ENCODE peak calls at places on chromosomes 2 and 18, in nine cellular contexts. A, U, I, E, Y, T, V, M and R are unnamed samples.

GRCh38 chr2:230416061-230416721 is at the start of gene SP100:
- DNase-seq in A (peak), U (no peak), I (peak), E (peak), Y (no peak), T (no peak), V (peak), M (peak), R (no peak)

GRCh38 chr2:60957643-60958042 is 59.9 kb upstream of the PEX13 start:
- DNase-seq in A (no peak), U (no peak), I (no peak), E (no peak), Y (no peak), T (no peak), V (no peak), M (no peak), R (no peak)

GRCh38 chr18:54240629-54241107 is 16.2 kb upstream of the MBD2 start:
- DNase-seq in A (peak), U (no peak), I (peak), E (no peak), Y (no peak), T (no peak), V (no peak), M (peak), R (no peak)

GRCh38 chr2:177887722-177888121 is 184.9 kb downstream of the PDE11A start:
- DNase-seq in A (no peak), U (no peak), I (no peak), E (no peak), Y (no peak), T (no peak), V (no peak), M (no peak), R (no peak)

GRCh38 chr2:38824906-38825305 is 46.9 kb downstream of the GEMIN6 start:
- DNase-seq in A (no peak), U (no peak), I (no peak), E (no peak), Y (no peak), T (no peak), V (no peak), M (no peak), R (no peak)

GRCh38 chr2:146850746-146851145 is 994.1 kb upstream of the ACVR2A start:
- DNase-seq in A (no peak), U (peak), I (peak), E (no peak), Y (no peak), T (no peak), V (no peak), M (no peak), R (no peak)

GRCh38 chr2:233072838-233073237 is 12.7 kb downstream of the INPP5D start:
- DNase-seq in A (no peak), U (no peak), I (no peak), E (no peak), Y (no peak), T (no peak), V (no peak), M (no peak), R (no peak)

GRCh38 chr2:235343869-235344268 is 150.0 kb upstream of the AGAP1 start:
- DNase-seq in A (peak), U (no peak), I (peak), E (no peak), Y (no peak), T (no peak), V (no peak), M (peak), R (no peak)

GRCh38 chr2:120862254-120863172 is 126.8 kb downstream of the GLI2 start:
- DNase-seq in A (no peak), U (peak), I (no peak), E (no peak), Y (no peak), T (no peak), V (no peak), M (no peak), R (no peak)

GRCh38 chr2:120436460-120436739 is 90.5 kb downstream of the INHBB start:
- DNase-seq in A (peak), U (no peak), I (no peak), E (no peak), Y (no peak), T (peak), V (peak), M (no peak), R (no peak)

GRCh38 chr2:188478724-188479123 is 187.1 kb downstream of the GULP1 start:
- DNase-seq in A (no peak), U (peak), I (no peak), E (no peak), Y (no peak), T (no peak), V (no peak), M (no peak), R (no peak)

GRCh38 chr18:28494151-28494550 is 317.2 kb upstream of the CDH2 start:
- DNase-seq in A (peak), U (no peak), I (peak), E (no peak), Y (no peak), T (no peak), V (no peak), M (no peak), R (no peak)

GRCh38 chr2:195710407-195710806 is 53.4 kb downstream of the SLC39A10 start:
- DNase-seq in A (peak), U (no peak), I (peak), E (no peak), Y (no peak), T (no peak), V (no peak), M (peak), R (no peak)

GRCh38 chr2:151840216-151840691 is 12.0 kb upstream of the ARL5A start:
- DNase-seq in A (no peak), U (no peak), I (no peak), E (no peak), Y (no peak), T (no peak), V (no peak), M (no peak), R (no peak)

GRCh38 chr2:218908721-218909619 is 28.3 kb downstream of the WNT10A start:
- DNase-seq in A (peak), U (peak), I (peak), E (peak), Y (peak), T (peak), V (peak), M (peak), R (peak)

GRCh38 chr2:37558622-37559021 is 112.8 kb downstream of the CDC42EP3 start:
- DNase-seq in A (no peak), U (no peak), I (no peak), E (no peak), Y (no peak), T (no peak), V (no peak), M (no peak), R (no peak)

GRCh38 chr2:223247136-223247535 is 195.1 kb downstream of the KCNE4 start:
- DNase-seq in A (peak), U (no peak), I (peak), E (no peak), Y (peak), T (no peak), V (no peak), M (peak), R (no peak)

GRCh38 chr2:200467806-200468686 is 41.8 kb downstream of the KCTD18 start:
- DNase-seq in A (no peak), U (no peak), I (no peak), E (peak), Y (no peak), T (no peak), V (no peak), M (no peak), R (no peak)

GRCh38 chr2:138829326-138829725 is 49.1 kb upstream of the NXPH2 start:
- DNase-seq in A (no peak), U (peak), I (peak), E (peak), Y (peak), T (peak), V (no peak), M (peak), R (no peak)
- TF ChIP-seq CTCF in A (peak), U (peak), I (peak), E (peak), Y (peak), T (peak), V (peak), M (no peak), R (peak)

GRCh38 chr18:73840319-73841065 is 307.1 kb downstream of the FBXO15 start:
- DNase-seq in A (no peak), U (no peak), I (no peak), E (no peak), Y (peak), T (no peak), V (no peak), M (no peak), R (no peak)

GRCh38 chr18:73839441-73839840 is 308.2 kb downstream of the FBXO15 start:
- DNase-seq in A (no peak), U (no peak), I (no peak), E (no peak), Y (no peak), T (no peak), V (no peak), M (no peak), R (no peak)

GRCh38 chr18:73842795-73843394 is 304.7 kb downstream of the FBXO15 start:
- DNase-seq in A (peak), U (peak), I (peak), E (peak), Y (peak), T (peak), V (no peak), M (peak), R (peak)

GRCh38 chr18:73841661-73842060 is 306.0 kb downstream of the FBXO15 start:
- DNase-seq in A (no peak), U (no peak), I (peak), E (no peak), Y (no peak), T (no peak), V (no peak), M (no peak), R (no peak)
- TF ChIP-seq CTCF in A (peak), U (peak), I (peak), E (no peak), Y (peak), T (peak), V (peak), M (no peak), R (no peak)

DNA sequence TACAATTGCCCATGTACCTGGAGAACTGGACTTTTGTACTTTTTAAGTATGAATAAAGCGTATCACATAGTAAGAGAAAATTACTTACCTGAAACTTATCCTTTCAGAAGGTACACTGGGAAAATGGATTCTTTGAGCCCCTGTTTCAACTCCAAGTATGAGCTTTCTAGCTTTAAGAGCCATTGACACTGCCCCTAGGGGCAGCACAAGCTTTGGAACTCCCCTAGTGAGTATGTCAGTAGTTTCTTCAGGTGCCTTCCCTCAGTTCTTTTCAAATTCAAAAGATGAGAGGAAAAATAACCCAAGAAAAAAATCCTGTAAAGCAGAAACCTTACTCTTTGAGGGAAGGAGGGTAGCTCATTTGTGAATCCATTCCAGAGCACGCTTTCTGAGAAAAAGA is 124.1 kb downstream of the MEMO1 start:
- DNase-seq in A (no peak), U (peak), I (peak), E (no peak), Y (peak), T (peak), V (no peak), M (no peak), R (no peak)
- TF ChIP-seq CTCF in A (peak), U (peak), I (peak), E (no peak), Y (peak), T (peak), V (peak), M (no peak), R (peak)

DNA sequence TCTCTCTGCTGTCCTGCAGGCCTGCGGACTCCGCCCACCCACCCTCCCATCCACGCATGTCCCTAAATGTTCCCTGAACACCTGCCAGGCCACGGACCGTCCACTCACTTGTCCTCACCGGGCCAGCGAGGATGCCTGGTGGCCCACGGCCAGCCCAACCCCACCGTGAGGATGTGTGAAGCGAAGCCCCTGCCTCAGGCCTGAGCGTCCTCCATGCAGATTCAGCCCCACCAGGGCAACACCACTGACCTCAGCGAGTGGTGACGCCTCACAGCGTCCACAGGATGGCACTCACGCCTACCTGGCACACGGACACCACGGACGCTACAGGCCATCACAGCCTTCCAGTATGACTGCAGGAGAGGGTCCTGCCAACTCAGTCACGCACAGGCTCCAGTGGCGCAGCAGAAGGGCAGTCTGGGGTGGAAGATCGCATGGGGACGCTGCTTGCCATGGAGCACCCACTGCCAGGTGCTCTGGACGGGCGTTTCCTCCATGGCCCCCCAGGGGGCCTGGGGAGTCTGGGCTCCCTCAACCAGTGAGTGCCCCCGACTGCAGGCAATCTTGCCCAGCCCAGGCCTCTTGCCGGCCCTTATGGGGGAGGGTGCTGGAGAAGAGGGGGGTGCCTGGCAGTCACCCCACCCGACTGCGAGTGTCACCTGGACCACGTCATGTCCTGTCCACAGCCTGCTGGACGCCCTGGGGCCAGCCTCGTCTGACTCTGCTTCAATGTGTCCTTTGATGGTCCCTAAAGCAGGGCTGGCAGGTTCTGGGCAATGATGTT is 25.4 kb downstream of the HDAC4 start:
- DNase-seq in A (no peak), U (no peak), I (no peak), E (no peak), Y (peak), T (no peak), V (no peak), M (no peak), R (no peak)
- TF ChIP-seq CTCF in A (peak), U (no peak), I (no peak), E (no peak), Y (peak), T (peak), V (no peak), M (no peak), R (no peak)

DNA sequence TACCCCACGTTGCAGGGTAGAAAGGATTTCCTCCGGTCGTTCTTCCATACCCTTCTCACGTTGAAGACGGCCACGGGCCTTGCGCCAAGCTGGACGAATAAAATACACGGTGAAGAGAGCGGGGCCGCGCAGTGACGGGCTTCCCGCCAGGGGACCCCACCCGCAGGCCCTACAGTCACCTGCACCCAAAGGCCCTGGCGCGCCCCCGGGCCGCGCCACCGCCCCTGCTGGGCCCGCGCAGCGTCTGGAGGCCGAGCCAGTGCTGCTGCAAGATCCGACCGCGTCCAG is 199 bp downstream of the FBXO15 start:
- DNase-seq in A (no peak), U (no peak), I (no peak), E (no peak), Y (no peak), T (no peak), V (no peak), M (no peak), R (no peak)
- TF ChIP-seq CTCF in A (no peak), U (no peak), I (no peak), E (no peak), Y (no peak), T (no peak), V (no peak), M (no peak), R (no peak)

GRCh38 chr2:207768891-207769596 is 662 bp downstream of the FZD5 start:
- DNase-seq in A (no peak), U (peak), I (peak), E (no peak), Y (peak), T (no peak), V (no peak), M (peak), R (no peak)
- TF ChIP-seq CTCF in A (no peak), U (no peak), I (no peak), E (no peak), Y (no peak), T (no peak), V (no peak), M (no peak), R (no peak)

GRCh38 chr2:28326469-28326805 is 66.2 kb upstream of the FOSL2 start:
- DNase-seq in A (no peak), U (no peak), I (no peak), E (no peak), Y (no peak), T (no peak), V (no peak), M (no peak), R (no peak)

GRCh38 chr2:28326873-28327495 is 65.7 kb upstream of the FOSL2 start:
- DNase-seq in A (peak), U (no peak), I (peak), E (no peak), Y (no peak), T (no peak), V (no peak), M (peak), R (no peak)

GRCh38 chr2:28327596-28327962 is 65.1 kb upstream of the FOSL2 start:
- DNase-seq in A (no peak), U (no peak), I (no peak), E (no peak), Y (no peak), T (no peak), V (no peak), M (no peak), R (no peak)

GRCh38 chr2:28329184-28329583 is 63.5 kb upstream of the FOSL2 start:
- DNase-seq in A (no peak), U (no peak), I (no peak), E (no peak), Y (no peak), T (no peak), V (no peak), M (no peak), R (no peak)

DNA sequence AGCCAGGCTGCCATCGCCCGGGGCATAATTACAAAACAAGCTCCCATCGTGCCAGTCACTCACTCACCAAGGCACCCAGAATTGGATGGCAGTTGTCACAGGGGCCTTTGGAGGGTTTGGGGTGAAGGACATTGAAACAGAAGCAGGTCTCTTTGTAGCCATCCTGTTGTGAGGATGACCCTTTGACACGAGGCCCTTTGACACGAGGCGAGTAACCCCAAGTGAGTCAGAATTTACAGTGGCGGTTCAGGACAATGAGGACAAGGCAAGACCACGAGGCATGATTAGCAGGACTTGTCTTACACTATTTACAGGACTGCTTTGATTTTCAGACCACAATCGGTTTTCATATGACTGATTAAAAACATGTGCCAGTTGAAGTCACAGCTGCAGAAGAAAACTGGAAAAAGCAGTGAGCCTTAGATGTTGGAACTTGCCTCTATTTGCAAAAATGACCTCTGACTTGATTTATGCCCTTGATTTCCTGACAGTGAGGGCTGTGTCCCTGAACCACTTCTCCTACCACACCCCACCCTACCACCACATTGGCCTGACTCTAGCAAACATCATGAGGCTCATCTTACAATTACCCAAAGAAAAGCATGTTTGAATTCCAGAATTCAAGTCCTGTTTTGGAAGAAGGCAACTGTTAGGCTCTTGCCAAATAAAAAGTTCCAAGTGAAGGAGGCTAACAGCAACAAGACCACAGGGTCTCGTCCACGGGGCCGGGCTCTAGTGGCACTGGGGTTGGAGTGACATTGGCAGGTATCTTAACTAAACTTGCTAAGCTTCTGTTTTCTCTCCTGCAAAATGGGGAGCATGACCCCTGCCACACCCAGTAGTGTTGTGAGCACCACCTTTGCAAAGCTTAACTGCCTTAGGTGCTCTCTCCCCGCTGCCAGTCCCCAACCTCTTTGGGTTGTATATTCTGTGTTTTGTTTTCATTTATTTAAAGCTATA is 64.4 kb upstream of the FOSL2 start:
- DNase-seq in A (peak), U (no peak), I (no peak), E (no peak), Y (no peak), T (no peak), V (no peak), M (peak), R (no peak)
- TF ChIP-seq CTCF in A (no peak), U (no peak), I (no peak), E (no peak), Y (no peak), T (no peak), V (no peak), M (no peak), R (no peak)

GRCh38 chr2:43225093-43225787 is 1.2 kb downstream of the ZFP36L2 start:
- DNase-seq in A (peak), U (peak), I (peak), E (peak), Y (peak), T (peak), V (peak), M (peak), R (no peak)
- TF ChIP-seq CTCF in A (no peak), U (no peak), I (no peak), E (no peak), Y (no peak), T (no peak), V (no peak), M (no peak), R (no peak)

GRCh38 chr2:182594286-182594685 is 121.8 kb upstream of the DNAJC10 start:
- DNase-seq in A (peak), U (no peak), I (peak), E (no peak), Y (no peak), T (no peak), V (no peak), M (peak), R (no peak)

GRCh38 chr2:182595650-182596049 is 120.4 kb upstream of the DNAJC10 start:
- DNase-seq in A (no peak), U (no peak), I (no peak), E (no peak), Y (no peak), T (no peak), V (no peak), M (no peak), R (no peak)

GRCh38 chr2:182593394-182593707 is 122.7 kb upstream of the DNAJC10 start:
- DNase-seq in A (peak), U (no peak), I (peak), E (no peak), Y (no peak), T (no peak), V (no peak), M (peak), R (no peak)

GRCh38 chr2:182598626-182599025 is 117.4 kb upstream of the DNAJC10 start:
- DNase-seq in A (no peak), U (no peak), I (no peak), E (no peak), Y (no peak), T (no peak), V (no peak), M (no peak), R (no peak)

DNA sequence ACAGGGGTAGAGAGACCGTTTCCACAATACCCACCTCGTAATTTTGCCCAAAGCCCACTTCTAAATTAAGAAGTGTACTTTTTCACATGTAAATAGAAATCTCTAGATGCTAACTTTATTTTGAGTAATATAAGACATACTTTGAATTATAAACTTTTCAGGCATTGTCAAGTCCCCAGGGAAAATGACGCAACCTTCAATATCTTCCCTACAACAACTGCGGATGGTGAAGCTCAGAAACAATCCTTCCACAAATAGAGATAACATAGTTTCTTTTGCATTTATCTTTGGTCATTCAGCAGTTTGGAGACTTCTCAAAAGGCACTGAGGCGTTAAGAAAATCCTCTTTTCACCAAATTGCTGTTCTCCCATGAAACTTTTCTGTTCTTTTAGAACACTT is 118.5 kb upstream of the DNAJC10 start:
- DNase-seq in A (no peak), U (no peak), I (peak), E (no peak), Y (no peak), T (no peak), V (no peak), M (peak), R (no peak)
- TF ChIP-seq CTCF in A (no peak), U (no peak), I (no peak), E (no peak), Y (no peak), T (no peak), V (no peak), M (no peak), R (no peak)